ENCODE peak calls at places on chromosome 18, in four cellular contexts. P, A, C and Y are unnamed samples. For H3K4me1 and H3K9me3, the result is how much of the 10 kb centered on the place peaks cover.

GRCh38 chr18:42614619-42615293 is 500.7 kb downstream of the RIT2 start:
- DNase-seq in C (no peak), P (no peak), A (no peak), Y (no peak)

GRCh38 chr18:48430162-48430561 is 21.0 kb upstream of the ZBTB7C start:
- DNase-seq in C (no peak), A (no peak), P (no peak), Y (no peak)

GRCh38 chr18:7626922-7627440 is 59.9 kb downstream of the PTPRM start:
- DNase-seq in P (no peak), A (no peak), C (no peak), Y (no peak)

GRCh38 chr18:39350916-39351315 is 1785.3 kb upstream of the CELF4 start:
- DNase-seq in A (no peak), P (no peak), C (no peak), Y (no peak)

GRCh38 chr18:48728204-48728833 is 189.5 kb downstream of the CTIF start:
- DNase-seq in P (no peak), A (no peak), C (no peak), Y (no peak)

GRCh38 chr18:36772339-36772738 is 56.5 kb downstream of the TPGS2 start:
- DNase-seq in A (no peak), C (no peak), P (no peak), Y (no peak)

GRCh38 chr18:48975221-48975816 is 24.6 kb upstream of the SMAD7 start:
- DNase-seq in P (no peak), A (no peak), C (no peak), Y (no peak)

GRCh38 chr18:38312532-38312931 is 746.9 kb upstream of the CELF4 start:
- DNase-seq in A (no peak), C (no peak), P (no peak), Y (no peak)

GRCh38 chr18:43789234-43790000 is 512.1 kb upstream of the SYT4 start:
- DNase-seq in P (no peak), A (no peak), C (no peak), Y (no peak)
- TF ChIP-seq CTCF in P (no peak), A (no peak), C (peak), Y (no peak)

GRCh38 chr18:11865071-11865470 is 13.9 kb downstream of the CHMP1B start:
- DNase-seq in C (no peak), P (peak), A (no peak), Y (no peak)
- H3K4me1 ChIP-seq in C (under half), P (under half), A (under half), Y (under half)

GRCh38 chr18:78768221-78768620 is 211.4 kb upstream of the SALL3 start:
- DNase-seq in A (no peak), P (peak), C (no peak), Y (peak)
- H3K9me3 ChIP-seq in A (under half), P (under half), C (under half), Y (under half)

DNA sequence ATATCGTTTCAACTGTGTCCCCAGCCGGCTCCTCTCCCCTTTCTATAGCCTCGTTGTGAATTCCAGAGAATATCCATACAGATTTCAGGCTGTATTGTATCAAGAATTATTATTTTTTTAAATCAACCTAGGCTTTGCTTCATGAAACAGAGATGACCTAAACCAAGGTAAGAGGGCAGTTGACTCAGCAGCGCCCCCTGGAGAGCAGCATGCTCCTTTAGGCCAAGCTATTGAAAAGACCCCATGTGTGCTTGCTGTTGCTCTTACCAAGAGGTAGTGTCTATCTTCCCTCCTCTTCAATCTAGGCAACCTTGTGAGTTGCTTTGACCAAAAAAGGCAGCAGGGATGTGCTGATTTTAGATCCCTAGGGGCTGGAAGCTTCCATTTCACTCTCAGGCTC is 426.7 kb upstream of the SMIM21 start:
- DNase-seq in C (no peak), A (no peak), P (no peak), Y (no peak)
- TF ChIP-seq CTCF in C (no peak), A (no peak), P (peak), Y (no peak)

GRCh38 chr18:1018211-1018651 is 113.6 kb downstream of the ADCYAP1 start:
- DNase-seq in C (no peak), P (no peak), A (no peak), Y (no peak)
- H3K4me1 ChIP-seq in C (under half), P (under half), A (under half), Y (under half)